ENCODE peak calls at places on chromosomes 4 and X, in seven cellular contexts. T, V, C, X, H, R and K are unnamed samples.

GRCh38 chr4:37008199-37008598 is 236.3 kb upstream of the NWD2 start:
- DNase-seq in T (no peak), V (no peak), C (no peak), X (no peak), H (no peak), R (no peak), K (no peak)

GRCh38 chr4:150256841-150257273 is 178.6 kb downstream of the DCLK2 start:
- DNase-seq in T (no peak), V (no peak), C (no peak), X (no peak), H (no peak), R (no peak), K (no peak)

GRCh38 chr4:15318621-15319348 is 109.0 kb upstream of the C1QTNF7 start:
- DNase-seq in T (no peak), V (peak), C (no peak), X (no peak), H (no peak), R (no peak), K (no peak)

GRCh38 chrX:48475295-48475694 is 704 bp upstream of the FTSJ1 start:
- DNase-seq in T (no peak), V (no peak), C (no peak), X (no peak), H (no peak), R (no peak), K (no peak)

GRCh38 chrX:137427813-137428212 is 138.1 kb upstream of the ZIC3 start:
- DNase-seq in T (no peak), V (no peak), C (no peak), X (no peak), H (no peak), R (no peak), K (no peak)

GRCh38 chr4:26204249-26204825 is 116.5 kb upstream of the RBPJ start:
- DNase-seq in T (peak), V (no peak), C (no peak), X (no peak), H (no peak), R (no peak), K (peak)

GRCh38 chr4:15479089-15479912 is 9.6 kb downstream of the CC2D2A start:
- DNase-seq in T (peak), V (peak), C (peak), X (peak), H (no peak), R (no peak), K (peak)

GRCh38 chrX:68183612-68184214 is 249.6 kb downstream of the OPHN1 start:
- DNase-seq in T (peak), V (no peak), C (no peak), X (peak), H (no peak), R (no peak), K (peak)

GRCh38 chr4:114226968-114227760 is 247.7 kb upstream of the ARSJ start:
- DNase-seq in T (peak), V (no peak), C (no peak), X (no peak), H (no peak), R (no peak), K (peak)

GRCh38 chr4:101232074-101232776 is 115.1 kb downstream of the PPP3CA start:
- DNase-seq in T (peak), V (peak), C (peak), X (no peak), H (no peak), R (no peak), K (peak)

GRCh38 chrX:54087661-54088060 is 43.4 kb upstream of the PHF8 start:
- DNase-seq in T (no peak), V (no peak), C (no peak), X (no peak), H (no peak), R (no peak), K (no peak)

GRCh38 chrX:100895365-100896075 is 21.4 kb upstream of the NOX1 start:
- DNase-seq in T (peak), V (no peak), C (no peak), X (peak), H (no peak), R (no peak), K (no peak)

GRCh38 chrX:19602866-19603620 is 87.7 kb upstream of the MAP3K15 start:
- DNase-seq in T (no peak), V (no peak), C (no peak), X (no peak), H (no peak), R (no peak), K (no peak)

GRCh38 chr4:17577660-17578481 is 873 bp downstream of the LAP3 start:
- DNase-seq in T (peak), V (no peak), C (no peak), X (peak), H (peak), R (no peak), K (peak)

GRCh38 chr4:24211821-24212220 is 322.0 kb upstream of the PPARGC1A start:
- DNase-seq in T (no peak), V (no peak), C (peak), X (no peak), H (no peak), R (no peak), K (no peak)

GRCh38 chr4:145565328-145565727 is 53.9 kb upstream of the MMAA start:
- DNase-seq in T (peak), V (no peak), C (no peak), X (no peak), H (no peak), R (no peak), K (no peak)

GRCh38 chrX:131828482-131828881 is 194.6 kb upstream of the STK26 start:
- DNase-seq in T (no peak), V (no peak), C (no peak), X (peak), H (no peak), R (no peak), K (no peak)

GRCh38 chr4:53928825-53929224 is 135.6 kb downstream of the CHIC2 start:
- DNase-seq in T (no peak), V (no peak), C (no peak), X (no peak), H (no peak), R (no peak), K (peak)

GRCh38 chr4:144948421-144948820 is 149.6 kb downstream of the ANAPC10 start:
- DNase-seq in T (no peak), V (no peak), C (no peak), X (no peak), H (no peak), R (no peak), K (no peak)

GRCh38 chr4:88792268-88792781 is 94.7 kb upstream of the NAP1L5 start:
- DNase-seq in T (peak), V (peak), C (peak), X (no peak), H (no peak), R (no peak), K (peak)

GRCh38 chr4:98068495-98068894 is 74.8 kb downstream of the STPG2 start:
- DNase-seq in T (no peak), V (no peak), C (no peak), X (no peak), H (no peak), R (no peak), K (no peak)

GRCh38 chr4:11495291-11495690 is 66.6 kb upstream of the HS3ST1 start:
- DNase-seq in T (no peak), V (no peak), C (no peak), X (no peak), H (no peak), R (no peak), K (peak)

GRCh38 chr4:53688186-53688790 is 97.0 kb upstream of the LNX1 start:
- DNase-seq in T (peak), V (peak), C (peak), X (peak), H (no peak), R (no peak), K (peak)